ENCODE peak calls at places on chromosomes 7 and 10, in five cellular contexts. One of them, this sample, is unnamed.

GRCh38 chr10:128180843-128181242 is 54.6 kb upstream of the MKI67 start:
- DNase-seq in naive thymus-derived CD4-positive, alpha-beta T cell: peak; percentile 77
- DNase-seq in fibroblast of the aortic adventitia: no peak
- DNase-seq in SIG-M5: no peak
- DNase-seq in effector memory CD8-positive, alpha-beta T cell: peak; percentile 18
- DNase-seq in this sample: no peak

GRCh38 chr10:119343001-119343601 is 135.7 kb downstream of the GRK5 start:
- DNase-seq in naive thymus-derived CD4-positive, alpha-beta T cell: no peak
- DNase-seq in fibroblast of the aortic adventitia: no peak
- DNase-seq in SIG-M5: no peak
- DNase-seq in effector memory CD8-positive, alpha-beta T cell: no peak
- DNase-seq in this sample: no peak

GRCh38 chr10:4013651-4014085 is 228.7 kb upstream of the KLF6 start:
- DNase-seq in naive thymus-derived CD4-positive, alpha-beta T cell: no peak
- DNase-seq in fibroblast of the aortic adventitia: no peak
- DNase-seq in SIG-M5: no peak
- DNase-seq in effector memory CD8-positive, alpha-beta T cell: peak; percentile 11
- DNase-seq in this sample: no peak

GRCh38 chr10:33253411-33253810 is 81.1 kb downstream of the NRP1 start:
- DNase-seq in naive thymus-derived CD4-positive, alpha-beta T cell: no peak
- DNase-seq in fibroblast of the aortic adventitia: no peak
- DNase-seq in SIG-M5: no peak
- DNase-seq in effector memory CD8-positive, alpha-beta T cell: no peak
- DNase-seq in this sample: no peak

GRCh38 chr10:2610946-2611345 is 456.4 kb upstream of the PFKP start:
- DNase-seq in naive thymus-derived CD4-positive, alpha-beta T cell: no peak
- DNase-seq in fibroblast of the aortic adventitia: no peak
- DNase-seq in SIG-M5: no peak
- DNase-seq in effector memory CD8-positive, alpha-beta T cell: no peak
- DNase-seq in this sample: no peak

GRCh38 chr10:490891-491571 is 198.4 kb downstream of the DIP2C start:
- DNase-seq in naive thymus-derived CD4-positive, alpha-beta T cell: no peak
- DNase-seq in fibroblast of the aortic adventitia: peak; percentile 82
- DNase-seq in SIG-M5: no peak
- DNase-seq in effector memory CD8-positive, alpha-beta T cell: no peak
- DNase-seq in this sample: no peak

GRCh38 chr10:49698679-49699078 is 19.2 kb downstream of the C10orf53 start:
- DNase-seq in naive thymus-derived CD4-positive, alpha-beta T cell: no peak
- DNase-seq in fibroblast of the aortic adventitia: no peak
- DNase-seq in SIG-M5: no peak
- DNase-seq in effector memory CD8-positive, alpha-beta T cell: no peak
- DNase-seq in this sample: no peak

GRCh38 chr10:131001438-131001837 is 310.1 kb downstream of the TCERG1L start:
- DNase-seq in naive thymus-derived CD4-positive, alpha-beta T cell: no peak
- DNase-seq in fibroblast of the aortic adventitia: no peak
- DNase-seq in SIG-M5: no peak
- DNase-seq in effector memory CD8-positive, alpha-beta T cell: no peak
- DNase-seq in this sample: no peak

GRCh38 chr10:105837951-105838350 is 1196.9 kb downstream of the SORCS3 start:
- DNase-seq in naive thymus-derived CD4-positive, alpha-beta T cell: peak; percentile 64
- DNase-seq in fibroblast of the aortic adventitia: peak; percentile 3
- DNase-seq in SIG-M5: no peak
- DNase-seq in effector memory CD8-positive, alpha-beta T cell: no peak
- DNase-seq in this sample: no peak

GRCh38 chr10:49508249-49508648 is 30.7 kb downstream of the ERCC6 start:
- DNase-seq in naive thymus-derived CD4-positive, alpha-beta T cell: peak; percentile 65
- DNase-seq in fibroblast of the aortic adventitia: no peak
- DNase-seq in SIG-M5: no peak
- DNase-seq in effector memory CD8-positive, alpha-beta T cell: no peak
- DNase-seq in this sample: no peak

GRCh38 chr7:91083855-91084644 is 180.2 kb upstream of the FZD1 start:
- DNase-seq in naive thymus-derived CD4-positive, alpha-beta T cell: no peak
- DNase-seq in fibroblast of the aortic adventitia: no peak
- DNase-seq in SIG-M5: no peak
- DNase-seq in effector memory CD8-positive, alpha-beta T cell: no peak
- DNase-seq in this sample: no peak

GRCh38 chr10:36759111-36759805 is 366.1 kb upstream of the ANKRD30A start:
- DNase-seq in naive thymus-derived CD4-positive, alpha-beta T cell: no peak
- DNase-seq in fibroblast of the aortic adventitia: peak; percentile 95
- DNase-seq in SIG-M5: no peak
- DNase-seq in effector memory CD8-positive, alpha-beta T cell: no peak
- DNase-seq in this sample: peak; percentile 55

GRCh38 chr7:65269150-65269856 is 104.4 kb upstream of the ZNF92 start:
- DNase-seq in naive thymus-derived CD4-positive, alpha-beta T cell: no peak
- DNase-seq in fibroblast of the aortic adventitia: no peak
- DNase-seq in SIG-M5: no peak
- DNase-seq in effector memory CD8-positive, alpha-beta T cell: no peak
- DNase-seq in this sample: no peak

GRCh38 chr10:126930506-126931458 is 25.6 kb downstream of the DOCK1 start:
- DNase-seq in naive thymus-derived CD4-positive, alpha-beta T cell: no peak
- DNase-seq in fibroblast of the aortic adventitia: peak; percentile 74
- DNase-seq in SIG-M5: no peak
- DNase-seq in effector memory CD8-positive, alpha-beta T cell: no peak
- DNase-seq in this sample: no peak